ENCODE peak calls at places on chromosomes 4 and X, in nine cellular contexts. Y is effector memory CD4-positive, alpha-beta T cell; L is coronary artery; P is HFF-Myc; B is amniotic stem cell; J is H4; I is activated CD4-positive, alpha-beta T cell treated with anti-CD3 and anti-CD28 coated beads, Interleukin-2, amount 50 U/mL, for 24 hours; E is GM20000; G is Kasumi-1. R is an unnamed sample.

GRCh38 chr4:7546152-7546808 is 111.5 kb upstream of the PSAPL1 start:
- DNase-seq in Y (no peak), L (no peak), P (no peak), B (no peak), J (no peak), I (no peak), E (no peak), G (no peak), R (no peak)

GRCh38 chr4:37675587-37676290 is 10.4 kb downstream of the RELL1 start:
- DNase-seq in Y (no peak), L (no peak), P (no peak), B (no peak), J (no peak), I (no peak), E (peak), G (no peak), R (no peak)

GRCh38 chr4:2284161-2284933 is 22.4 kb upstream of the MXD4 start:
- DNase-seq in Y (no peak), L (no peak), P (no peak), B (no peak), J (no peak), I (no peak), E (no peak), G (no peak), R (no peak)

GRCh38 chrX:20066968-20067708 is 49.6 kb downstream of the MAP7D2 start:
- DNase-seq in Y (no peak), L (no peak), P (peak), B (no peak), J (peak), I (peak), E (peak), G (peak), R (peak)

GRCh38 chrX:11766487-11766886 is 8.4 kb downstream of the MSL3 start:
- DNase-seq in Y (no peak), L (no peak), P (no peak), B (no peak), J (no peak), I (no peak), E (no peak), G (no peak), R (no peak)

GRCh38 chr4:38155589-38156294 is 195.5 kb downstream of the PTTG2 start:
- DNase-seq in Y (no peak), L (no peak), P (no peak), B (no peak), J (no peak), I (no peak), E (no peak), G (no peak), R (no peak)

GRCh38 chr4:18075823-18076433 is 54.4 kb upstream of the LCORL start:
- DNase-seq in Y (no peak), L (no peak), P (no peak), B (no peak), J (peak), I (peak), E (no peak), G (peak), R (no peak)

GRCh38 chrX:71989768-71990167 is 79.1 kb downstream of the NHSL2 start:
- DNase-seq in Y (no peak), L (no peak), P (no peak), B (peak), J (peak), I (no peak), E (no peak), G (no peak), R (peak)

GRCh38 chrX:104370089-104370488 is 115.4 kb upstream of the ESX1 start:
- DNase-seq in Y (no peak), L (no peak), P (no peak), B (no peak), J (peak), I (no peak), E (no peak), G (no peak), R (no peak)

GRCh38 chrX:44872319-44872816 is 620 bp upstream of the KDM6A start:
- DNase-seq in Y (no peak), L (peak), P (no peak), B (no peak), J (no peak), I (no peak), E (peak), G (no peak), R (peak)

GRCh38 chr4:15396157-15396800 is 31.6 kb upstream of the C1QTNF7 start:
- DNase-seq in Y (no peak), L (no peak), P (no peak), B (no peak), J (peak), I (peak), E (peak), G (peak), R (peak)

GRCh38 chr4:158821228-158822009 is 52.6 kb downstream of the FNIP2 start:
- DNase-seq in Y (no peak), L (no peak), P (no peak), B (peak), J (no peak), I (no peak), E (no peak), G (no peak), R (no peak)

GRCh38 chr4:182206266-182206665 is 36.9 kb upstream of the TENM3 start:
- DNase-seq in Y (no peak), L (no peak), P (no peak), B (no peak), J (no peak), I (no peak), E (no peak), G (no peak), R (no peak)

GRCh38 chrX:24005028-24005427 is 22.0 kb downstream of the KLHL15 start:
- DNase-seq in Y (no peak), L (no peak), P (no peak), B (no peak), J (no peak), I (no peak), E (no peak), G (no peak), R (no peak)

GRCh38 chr4:153495480-153496206 is 29.5 kb downstream of the TMEM131L start:
- DNase-seq in Y (no peak), L (no peak), P (no peak), B (no peak), J (no peak), I (no peak), E (no peak), G (no peak), R (no peak)